ENCODE peak calls at places on chromosomes 12 and 14, in eight cellular contexts. A is HCT116, Y is neural progenitor cell, O is H9, U is mammary epithelial cell, G is GM23248, B is PC-9, E is GM23338. P is an unnamed sample.
A peak's percentile ranks its signal among the peaks of the same experiment; 100 is the strongest.

GRCh38 chr12:117853600-117853999 is 115.2 kb downstream of the KSR2 start:
- DNase-seq in O (no peak), G (peak; percentile 15), A (no peak), E (no peak), U (peak; percentile 73), B (peak; percentile 92), Y (no peak), P (no peak)

GRCh38 chr14:104877066-104877805 is 12.2 kb downstream of the CEP170B start:
- DNase-seq in Y (no peak), A (no peak), G (no peak), U (no peak), B (no peak), E (no peak), O (no peak), P (no peak)

GRCh38 chr14:56881181-56881580 is 70.9 kb upstream of the OTX2 start:
- DNase-seq in Y (no peak), O (no peak), B (no peak), U (no peak), G (no peak), A (no peak), E (no peak), P (no peak)

GRCh38 chr12:39378346-39378745 is 64.6 kb downstream of the KIF21A start:
- DNase-seq in E (no peak), Y (no peak), G (no peak), U (no peak), O (no peak), B (no peak), A (no peak), P (no peak)

GRCh38 chr12:50333441-50333840 is 50.1 kb upstream of the LIMA1 start:
- DNase-seq in B (no peak), E (no peak), G (peak; percentile 59), U (no peak), O (no peak), Y (no peak), A (no peak), P (no peak)

GRCh38 chr12:6178981-6179761 is 21.0 kb upstream of the CD9 start:
- DNase-seq in U (no peak), B (no peak), A (no peak), E (peak; percentile 61), Y (peak; percentile 76), G (peak; percentile 22), O (peak; percentile 66), P (no peak)

GRCh38 chr14:24246765-24247212 is 4.4 kb upstream of the TINF2 start:
- DNase-seq in A (no peak), E (no peak), O (no peak), Y (no peak), B (no peak), U (no peak), G (no peak), P (peak; percentile 70)

GRCh38 chr12:3613641-3614180 is 122.7 kb downstream of the PRMT8 start:
- DNase-seq in O (no peak), E (no peak), A (no peak), B (no peak), Y (no peak), U (no peak), G (no peak), P (no peak)

GRCh38 chr12:94266390-94266789 is 118.0 kb downstream of the PLXNC1 start:
- DNase-seq in U (no peak), B (no peak), O (no peak), Y (no peak), E (no peak), A (no peak), G (peak; percentile 64), P (no peak)

GRCh38 chr14:21066882-21067502 is 3.1 kb upstream of the ARHGEF40 start:
- DNase-seq in U (peak; percentile 28), B (no peak), A (peak; percentile 19), Y (no peak), G (peak; percentile 23), E (peak; percentile 49), O (no peak), P (no peak)

GRCh38 chr14:61227893-61228591 is 53.1 kb downstream of the TMEM30B start:
- DNase-seq in B (no peak), G (no peak), E (no peak), Y (no peak), A (no peak), O (no peak), U (no peak), P (no peak)

GRCh38 chr12:64665506-64665905 is 55.2 kb downstream of the RASSF3 start:
- DNase-seq in Y (peak; percentile 31), G (no peak), E (peak; percentile 77), O (peak; percentile 61), A (no peak), U (no peak), B (no peak), P (peak; percentile 92)

GRCh38 chr14:78071016-78071549 is 99.1 kb upstream of the NRXN3 start:
- DNase-seq in A (no peak), U (no peak), E (no peak), O (no peak), Y (no peak), G (no peak), B (no peak), P (no peak)

GRCh38 chr12:87469295-87469694 is 559.9 kb downstream of the C12orf50 start:
- DNase-seq in G (no peak), Y (no peak), O (no peak), E (no peak), B (no peak), U (no peak), A (no peak), P (no peak)

GRCh38 chr12:72272731-72273498 is 745 bp downstream of the TRHDE start:
- DNase-seq in U (peak; percentile 69), E (peak; percentile 39), O (peak; percentile 46), A (no peak), Y (peak; percentile 56), G (peak; percentile 40), B (no peak), P (no peak)

GRCh38 chr14:61620130-61620946 is 75.0 kb upstream of the HIF1A start:
- DNase-seq in E (no peak), Y (no peak), U (peak; percentile 58), B (no peak), A (no peak), G (peak; percentile 95), O (no peak), P (no peak)

GRCh38 chr14:91749857-91750256 is 18.0 kb upstream of the CATSPERB start:
- DNase-seq in G (no peak), Y (no peak), B (no peak), U (no peak), A (no peak), E (no peak), O (no peak), P (no peak)

GRCh38 chr12:96366255-96366654 is 34.0 kb downstream of the CDK17 start:
- DNase-seq in O (no peak), E (no peak), U (no peak), Y (no peak), B (no peak), G (no peak), A (no peak), P (no peak)

GRCh38 chr14:64938972-64939816 is 3.4 kb downstream of the GPX2 start:
- DNase-seq in A (no peak), G (no peak), B (no peak), O (no peak), Y (no peak), U (no peak), E (no peak), P (no peak)

GRCh38 chr12:90122716-90123115 is 414.1 kb upstream of the ATP2B1 start:
- DNase-seq in G (no peak), E (no peak), Y (no peak), O (no peak), B (no peak), U (no peak), A (no peak), P (no peak)

GRCh38 chr14:103016071-103016470 is 41.3 kb downstream of the CDC42BPB start:
- DNase-seq in G (no peak), Y (no peak), U (no peak), B (no peak), O (peak; percentile 25), E (no peak), A (no peak), P (no peak)

DNA sequence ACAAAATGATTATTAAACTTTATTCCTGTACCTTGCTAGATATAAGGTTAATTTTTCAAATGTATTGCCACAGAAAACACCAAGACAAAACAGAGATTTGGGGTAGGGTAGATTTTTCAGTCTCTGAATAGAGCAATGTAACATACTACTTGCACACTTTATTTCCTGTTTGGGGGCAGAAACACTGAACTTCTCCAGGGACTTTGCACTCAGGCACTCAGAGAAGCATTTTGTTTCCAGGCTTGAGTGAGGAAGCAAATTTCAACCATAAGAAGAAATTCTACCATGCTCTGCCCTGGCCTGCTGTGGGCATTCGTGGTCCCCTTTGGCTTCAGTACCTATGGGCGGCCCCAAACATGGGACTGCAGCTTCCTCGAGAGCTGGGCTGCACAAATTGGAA is 399.2 kb downstream of the DAD1 start:
- DNase-seq in Y (no peak), O (no peak), A (no peak), E (no peak), G (no peak), U (no peak), B (no peak), P (no peak)
- H2AFZ ChIP-seq in Y (no peak overlapping the region), O (no peak overlapping the region), A (no peak overlapping the region), E (peak overlapping the region; percentile 38), G (no peak overlapping the region), U (no peak overlapping the region), B (no peak overlapping the region), P (no peak overlapping the region)

DNA sequence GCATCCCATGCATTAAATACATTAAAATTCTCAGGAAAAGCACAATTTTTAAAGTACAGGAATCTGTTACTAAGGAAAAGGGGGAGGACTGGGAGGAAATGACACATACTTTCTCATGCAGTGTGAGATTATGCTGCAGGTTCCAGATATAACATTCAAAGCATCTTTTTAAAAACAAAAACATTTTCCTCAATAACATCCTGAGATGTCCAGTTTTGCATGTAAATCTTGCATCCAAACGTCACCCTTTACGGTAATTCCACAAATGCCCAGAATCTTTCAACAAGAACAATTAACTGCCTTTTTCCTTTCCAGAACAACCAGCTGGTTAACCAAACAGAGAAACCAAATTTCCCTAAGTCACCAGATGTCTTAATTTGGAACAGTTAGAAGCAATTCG is 26.7 kb downstream of the WDR89 start:
- DNase-seq in A (no peak), E (no peak), U (no peak), B (no peak), G (peak; percentile 57), O (no peak), Y (no peak), P (no peak)
- H3K27ac ChIP-seq in A (no peak overlapping the region), E (no peak overlapping the region), U (no peak overlapping the region), B (no peak overlapping the region), G (peak overlapping the region; percentile 17), O (no peak overlapping the region), Y (no peak overlapping the region), P (no peak overlapping the region)

GRCh38 chr12:1518763-1519516 is 75.4 kb downstream of the FBXL14 start:
- DNase-seq in Y (no peak), U (peak; percentile 93), B (peak; percentile 92), E (no peak), G (peak; percentile 83), O (peak; percentile 34), A (peak; percentile 32), P (no peak)
- H2AFZ ChIP-seq in Y (no peak overlapping the region), U (peak overlapping the region; percentile 66), B (peak overlapping the region; percentile 30), E (peak overlapping the region; percentile 32), G (no peak overlapping the region), O (no peak overlapping the region), A (no peak overlapping the region), P (no peak overlapping the region)

DNA sequence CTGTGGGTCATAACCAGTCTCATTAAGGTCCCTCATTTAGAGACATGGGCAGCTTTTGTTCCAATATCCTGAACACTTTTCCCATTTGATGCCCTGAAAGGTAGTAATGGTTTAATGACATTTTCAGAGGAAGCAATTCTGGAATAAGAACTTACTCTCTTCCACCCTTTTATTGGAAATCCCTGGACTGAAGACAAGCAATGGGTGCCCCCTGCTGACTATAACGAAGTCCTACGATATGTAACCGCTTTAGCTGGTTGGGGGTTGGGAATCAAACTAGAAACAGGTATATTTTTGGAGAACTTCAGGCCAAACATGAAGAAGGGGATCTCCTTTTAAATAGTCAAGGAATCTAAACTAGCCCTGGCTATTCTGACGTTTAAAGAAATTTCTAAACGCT is 20.5 kb downstream of the SARNP start:
- DNase-seq in B (no peak), U (peak; percentile 13), E (peak; percentile 83), Y (peak; percentile 78), A (peak; percentile 26), G (peak; percentile 59), O (no peak), P (no peak)
- H3K27ac ChIP-seq in B (no peak overlapping the region), U (no peak overlapping the region), E (no peak overlapping the region), Y (no peak overlapping the region), A (no peak overlapping the region), G (no peak overlapping the region), O (no peak overlapping the region), P (no peak overlapping the region)

P was measured in MM.1S.